ENCODE peak calls at places on chromosomes 6 and 20, in four cellular contexts. V, B, H and M are unnamed samples.

GRCh38 chr6:161405418-161405817 is 131.6 kb upstream of the AGPAT4 start:
- DNase-seq in V (no peak), B (no peak), H (no peak), M (no peak)

GRCh38 chr6:125101128-125101527 is 52.4 kb upstream of the TPD52L1 start:
- DNase-seq in V (no peak), B (no peak), H (no peak), M (no peak)

GRCh38 chr6:36118550-36119107 is 11.7 kb upstream of the MAPK13 start:
- DNase-seq in V (no peak), B (no peak), H (peak; percentile 66), M (no peak)

GRCh38 chr20:24662756-24663399 is 193.4 kb downstream of the SYNDIG1 start:
- DNase-seq in V (no peak), B (no peak), H (no peak), M (no peak)

GRCh38 chr20:33319986-33320385 is 37.0 kb downstream of the BPIFB1 start:
- DNase-seq in V (no peak), B (no peak), H (no peak), M (no peak)

GRCh38 chr6:35919827-35920751 is 809 bp downstream of the SRPK1 start:
- DNase-seq in V (peak; percentile 74), B (peak; percentile 34), H (peak; percentile 23), M (peak; percentile 29)

GRCh38 chr6:107560657-107561056 is 70.7 kb downstream of the SOBP start:
- DNase-seq in V (no peak), B (no peak), H (no peak), M (no peak)

GRCh38 chr20:63118786-63119450 is 97.0 kb downstream of the YTHDF1 start:
- DNase-seq in V (no peak), B (no peak), H (no peak), M (no peak)

GRCh38 chr6:44009425-44010321 is 117.6 kb downstream of the MRPL14 start:
- DNase-seq in V (no peak), B (no peak), H (no peak), M (no peak)

GRCh38 chr6:44008821-44009370 is 118.4 kb downstream of the MRPL14 start:
- DNase-seq in V (no peak), B (no peak), H (no peak), M (no peak)

GRCh38 chr6:44010411-44011349 is 116.6 kb downstream of the MRPL14 start:
- DNase-seq in V (peak; percentile 74), B (no peak), H (no peak), M (no peak)

GRCh38 chr6:44012078-44012493 is 115.2 kb downstream of the MRPL14 start:
- DNase-seq in V (no peak), B (no peak), H (no peak), M (no peak)

DNA sequence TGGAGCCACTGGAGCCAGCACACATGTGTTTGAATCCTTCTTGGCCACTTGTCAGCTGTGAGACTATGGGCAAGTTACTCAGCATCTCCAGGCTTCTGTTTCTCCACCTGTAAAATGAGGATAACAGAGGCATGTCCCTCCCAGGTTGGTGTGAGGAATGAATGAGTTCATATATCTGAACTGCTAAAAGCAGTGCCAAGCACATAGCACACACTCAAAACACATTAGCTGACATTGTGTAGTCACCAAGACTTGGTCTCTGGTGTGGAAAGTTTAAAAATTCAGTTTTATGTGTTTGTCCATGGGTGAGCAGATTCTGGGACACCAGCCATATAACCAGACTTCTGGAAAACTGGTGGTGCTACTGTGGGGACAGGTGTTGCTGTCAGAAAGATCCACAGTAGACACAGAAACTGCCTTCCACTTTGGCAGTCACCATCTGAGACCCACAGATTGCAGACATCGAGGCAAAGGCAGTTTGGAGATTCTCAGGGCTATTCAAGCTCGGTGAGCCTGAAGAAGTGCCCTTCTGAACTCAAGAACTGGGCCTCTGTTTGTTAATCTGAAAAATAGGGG is 115.8 kb downstream of the MRPL14 start:
- DNase-seq in V (no peak), B (no peak), H (no peak), M (no peak)
- H3K27ac ChIP-seq in V (peak overlapping the region; percentile 31), B (no peak overlapping the region), H (no peak overlapping the region), M (no peak overlapping the region)

GRCh38 chr20:48742912-48743680 is 84.7 kb downstream of the PREX1 start:
- DNase-seq in V (no peak), B (no peak), H (no peak), M (no peak)
- H3K27ac ChIP-seq in V (no peak overlapping the region), B (no peak overlapping the region), H (no peak overlapping the region), M (peak overlapping the region; percentile 64)

GRCh38 chr6:41476407-41476806 is 69.8 kb upstream of the FOXP4 start:
- DNase-seq in V (no peak), B (no peak), H (no peak), M (no peak)

GRCh38 chr6:41477572-41477971 is 68.6 kb upstream of the FOXP4 start:
- DNase-seq in V (no peak), B (no peak), H (no peak), M (no peak)

GRCh38 chr6:41474213-41474933 is 71.8 kb upstream of the FOXP4 start:
- DNase-seq in V (no peak), B (no peak), H (no peak), M (no peak)

GRCh38 chr6:41475164-41475563 is 71.0 kb upstream of the FOXP4 start:
- DNase-seq in V (no peak), B (no peak), H (no peak), M (no peak)

DNA sequence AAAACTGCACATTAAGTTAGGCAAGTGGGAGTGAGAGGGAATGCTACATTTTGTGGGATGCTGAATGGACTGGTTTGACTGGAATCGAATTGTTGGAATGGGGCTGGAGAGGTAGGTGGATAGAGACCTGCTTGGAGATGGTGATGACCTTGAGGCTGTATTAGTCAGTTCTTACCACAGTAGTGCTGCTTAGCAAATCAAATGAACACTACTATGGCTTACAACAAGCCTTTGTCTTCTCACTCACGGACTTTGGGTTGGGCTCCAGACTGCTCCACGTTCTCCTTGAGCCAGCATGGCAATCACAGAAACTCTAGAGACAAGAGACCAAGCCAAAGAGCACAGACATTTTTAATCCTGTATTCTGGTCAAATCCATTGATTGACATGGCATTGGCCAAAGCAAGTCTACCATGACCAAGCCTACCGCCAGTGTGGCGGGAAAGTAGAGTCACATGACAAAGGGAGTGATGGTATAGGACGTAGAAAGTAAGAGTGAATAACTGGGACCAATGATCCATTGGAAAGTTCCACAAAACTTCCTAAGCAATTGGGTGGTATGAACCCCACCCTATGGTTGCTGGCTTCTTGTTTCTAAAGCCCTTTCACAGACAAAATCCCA is 70.3 kb upstream of the FOXP4 start:
- DNase-seq in V (no peak), B (no peak), H (no peak), M (no peak)
- H3K27ac ChIP-seq in V (no peak overlapping the region), B (no peak overlapping the region), H (no peak overlapping the region), M (no peak overlapping the region)

DNA sequence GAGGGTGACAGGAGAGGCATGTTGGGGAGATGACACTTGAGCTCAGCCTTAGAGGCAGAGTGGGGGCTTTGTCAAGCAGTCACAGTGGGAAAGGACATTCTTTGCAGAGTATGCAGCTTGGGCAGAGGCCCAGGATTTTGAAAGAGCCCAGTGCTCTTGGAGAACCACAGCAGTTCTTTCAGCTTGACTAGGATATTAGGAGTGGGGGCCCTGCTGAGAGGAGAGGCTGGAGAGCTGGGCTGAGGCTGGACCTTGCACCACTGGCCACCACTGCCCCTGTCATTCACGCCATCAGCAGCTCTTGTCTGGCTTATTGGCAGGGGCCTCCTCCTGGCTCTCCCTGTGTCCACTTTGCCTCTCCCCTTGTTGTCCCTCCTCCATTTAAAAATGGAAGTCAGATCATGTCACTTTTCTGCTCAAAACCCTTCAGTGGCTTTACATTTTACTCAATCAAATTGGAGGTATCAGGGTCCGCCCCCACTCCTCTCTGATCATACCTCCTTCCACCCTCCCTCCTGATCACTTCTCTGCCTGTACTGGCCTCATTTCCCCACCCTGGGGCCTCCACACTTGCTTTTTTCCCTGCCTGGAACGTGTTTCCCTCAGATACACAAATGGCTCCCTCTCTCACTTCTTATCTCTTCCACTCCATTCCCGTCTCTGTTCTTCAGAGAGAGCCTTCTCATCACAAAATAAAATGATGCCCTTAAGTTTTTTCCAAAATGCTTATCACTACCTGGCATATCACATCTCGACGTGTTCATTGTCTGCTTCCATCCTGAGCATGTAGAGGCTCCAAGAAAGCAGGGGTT is 10.5 kb downstream of the MANBAL start:
- DNase-seq in V (no peak), B (no peak), H (no peak), M (no peak)
- H3K27ac ChIP-seq in V (peak overlapping the region; percentile 82), B (peak overlapping the region; percentile 26), H (no peak overlapping the region), M (no peak overlapping the region)

GRCh38 chr6:52535711-52536423 is 41.0 kb downstream of the TRAM2 start:
- DNase-seq in V (no peak), B (no peak), H (no peak), M (no peak)
- H3K27ac ChIP-seq in V (no peak overlapping the region), B (no peak overlapping the region), H (no peak overlapping the region), M (no peak overlapping the region)

GRCh38 chr6:15659181-15659580 is 3.6 kb downstream of the DTNBP1 start:
- DNase-seq in V (no peak), B (no peak), H (no peak), M (no peak)
- H3K27ac ChIP-seq in V (no peak overlapping the region), B (no peak overlapping the region), H (no peak overlapping the region), M (no peak overlapping the region)